ENCODE peak calls at places on chromosomes 4 and X, in seven cellular contexts. H is heart left ventricle, Z is aorta, R is right lobe of liver, U is coronary artery, A is right atrium auricular region, P is AG04450. D is an unnamed sample.

GRCh38 chrX:16573781-16574180 is 76.2 kb upstream of the S100G start:
- DNase-seq in H (no peak), Z (no peak), R (no peak), U (no peak), A (no peak), P (no peak), D (no peak)

GRCh38 chr4:124431663-124432192 is 280.8 kb downstream of the ANKRD50 start:
- DNase-seq in H (no peak), Z (no peak), R (no peak), U (no peak), A (no peak), P (no peak), D (no peak)

GRCh38 chr4:85595796-85596559 is 121.0 kb downstream of the ARHGAP24 start:
- DNase-seq in H (no peak), Z (no peak), R (no peak), U (no peak), A (no peak), P (no peak), D (no peak)

GRCh38 chr4:184941671-184942070 is 76.6 kb upstream of the HELT start:
- DNase-seq in H (no peak), Z (no peak), R (no peak), U (no peak), A (no peak), P (no peak), D (no peak)

GRCh38 chrX:63765692-63766091 is 19.3 kb downstream of the ARHGEF9 start:
- DNase-seq in H (no peak), Z (no peak), R (no peak), U (no peak), A (no peak), P (no peak), D (no peak)

GRCh38 chr4:83716874-83717273 is 181.0 kb downstream of the GPAT3 start:
- DNase-seq in H (no peak), Z (no peak), R (no peak), U (no peak), A (no peak), P (no peak), D (no peak)

GRCh38 chr4:166577639-166578038 is 656.7 kb downstream of the SPOCK3 start:
- DNase-seq in H (no peak), Z (no peak), R (no peak), U (no peak), A (no peak), P (no peak), D (no peak)

GRCh38 chr4:35939746-35940145 is 304.6 kb downstream of the ARAP2 start:
- DNase-seq in H (no peak), Z (no peak), R (no peak), U (no peak), A (no peak), P (no peak), D (no peak)

GRCh38 chr4:65789850-65790249 is 119.6 kb upstream of the EPHA5 start:
- DNase-seq in H (no peak), Z (no peak), R (no peak), U (no peak), A (no peak), P (no peak), D (no peak)

GRCh38 chr4:10083331-10083769 is 33.2 kb downstream of the WDR1 start:
- DNase-seq in H (peak), Z (peak), R (no peak), U (no peak), A (no peak), P (no peak), D (no peak)

GRCh38 chr4:13977755-13978154 is 350.2 kb upstream of the BOD1L1 start:
- DNase-seq in H (no peak), Z (no peak), R (no peak), U (no peak), A (no peak), P (no peak), D (no peak)

GRCh38 chr4:75630932-75631320 is 598 bp upstream of the CDKL2 start:
- DNase-seq in H (no peak), Z (no peak), R (no peak), U (no peak), A (no peak), P (no peak), D (peak)

GRCh38 chr4:15712214-15712613 is 9.3 kb downstream of the BST1 start:
- DNase-seq in H (no peak), Z (no peak), R (no peak), U (no peak), A (no peak), P (no peak), D (no peak)

GRCh38 chr4:170242471-170242870 is 152.7 kb upstream of the AADAT start:
- DNase-seq in H (no peak), Z (no peak), R (no peak), U (no peak), A (no peak), P (no peak), D (no peak)

GRCh38 chrX:13266641-13267420 is 53.0 kb downstream of the ATXN3L start:
- DNase-seq in H (no peak), Z (no peak), R (no peak), U (no peak), A (no peak), P (no peak), D (no peak)

GRCh38 chr4:8559524-8560264 is 20.5 kb upstream of the GPR78 start:
- DNase-seq in H (no peak), Z (no peak), R (no peak), U (no peak), A (no peak), P (no peak), D (no peak)

GRCh38 chr4:43103048-43103447 is 210.5 kb downstream of the GRXCR1 start:
- DNase-seq in H (no peak), Z (no peak), R (no peak), U (no peak), A (no peak), P (no peak), D (no peak)

GRCh38 chr4:10554694-10555093 is 97.5 kb upstream of the ZNF518B start:
- DNase-seq in H (no peak), Z (no peak), R (peak), U (no peak), A (peak), P (no peak), D (no peak)

GRCh38 chrX:130915302-130915701 is 12.3 kb upstream of the ENOX2 start:
- DNase-seq in H (no peak), Z (no peak), R (peak), U (no peak), A (no peak), P (no peak), D (no peak)

GRCh38 chr4:88230953-88231835 is 53.2 kb downstream of the PPM1K start:
- DNase-seq in H (no peak), Z (no peak), R (no peak), U (no peak), A (no peak), P (no peak), D (no peak)

GRCh38 chrX:39242187-39242586 is 440.9 kb downstream of the MID1IP1 start:
- DNase-seq in H (no peak), Z (no peak), R (peak), U (no peak), A (no peak), P (no peak), D (no peak)

GRCh38 chr4:60780874-60781273 is 419.3 kb upstream of the ADGRL3 start:
- DNase-seq in H (no peak), Z (no peak), R (no peak), U (no peak), A (no peak), P (no peak), D (no peak)

GRCh38 chrX:20252392-20253231 is 14.1 kb downstream of the RPS6KA3 start:
- DNase-seq in H (peak), Z (peak), R (peak), U (peak), A (no peak), P (no peak), D (peak)

GRCh38 chrX:104921606-104922205 is 298.8 kb downstream of the TEX13A start:
- DNase-seq in H (peak), Z (peak), R (no peak), U (no peak), A (no peak), P (no peak), D (peak)

GRCh38 chr4:79856196-79856595 is 216.8 kb downstream of the ANTXR2 start:
- DNase-seq in H (no peak), Z (no peak), R (no peak), U (no peak), A (no peak), P (no peak), D (no peak)

GRCh38 chr4:4533461-4534169 is 8.2 kb downstream of the STX18 start:
- DNase-seq in H (no peak), Z (no peak), R (no peak), U (no peak), A (no peak), P (no peak), D (no peak)

GRCh38 chr4:154491731-154492249 is at the start of gene DCHS2:
- DNase-seq in H (peak), Z (peak), R (peak), U (no peak), A (no peak), P (no peak), D (peak)

GRCh38 chrX:39891781-39892180 is 206.0 kb downstream of the BCOR start:
- DNase-seq in H (no peak), Z (no peak), R (no peak), U (no peak), A (no peak), P (no peak), D (no peak)

GRCh38 chr4:31045724-31046318 is 325.7 kb downstream of the PCDH7 start:
- DNase-seq in H (no peak), Z (no peak), R (no peak), U (no peak), A (no peak), P (no peak), D (no peak)

GRCh38 chr4:1362521-1362920 is 15.5 kb downstream of the UVSSA start:
- DNase-seq in H (no peak), Z (no peak), R (no peak), U (no peak), A (no peak), P (no peak), D (no peak)

GRCh38 chr4:24547979-24548378 is 36.4 kb downstream of the DHX15 start:
- DNase-seq in H (no peak), Z (no peak), R (no peak), U (no peak), A (no peak), P (no peak), D (no peak)

DNA sequence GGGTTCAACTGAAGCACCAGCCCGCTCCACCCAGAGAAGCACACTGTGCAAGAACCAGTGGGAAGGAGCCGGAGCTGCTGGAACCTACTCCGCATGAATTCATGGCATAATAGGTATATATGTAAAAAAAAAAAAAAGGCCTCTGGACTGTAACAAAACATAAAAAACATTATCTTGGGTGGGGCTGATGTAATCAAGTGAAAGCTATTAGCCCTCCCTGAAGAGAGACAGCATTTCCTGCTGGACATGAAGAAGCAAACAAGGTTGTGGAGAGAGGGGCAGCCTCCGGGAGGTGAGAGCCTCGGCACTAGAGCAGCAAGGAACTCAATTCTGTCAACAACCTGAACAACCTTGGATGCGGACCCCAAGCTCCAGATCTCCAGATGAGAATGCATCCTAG is 50.7 kb downstream of the PLAC1 start:
- DNase-seq in H (no peak), Z (no peak), R (no peak), U (no peak), A (no peak), P (no peak), D (no peak)
- H3K27ac ChIP-seq in H (no peak), Z (no peak), R (no peak), U (no peak), A (no peak), P (no peak), D (no peak)

GRCh38 chr4:2461246-2461960 is 7.5 kb upstream of the RNF4 start:
- DNase-seq in H (no peak), Z (no peak), R (no peak), U (no peak), A (no peak), P (no peak), D (no peak)

GRCh38 chr4:2465032-2465431 is 3.9 kb upstream of the RNF4 start:
- DNase-seq in H (no peak), Z (no peak), R (no peak), U (no peak), A (no peak), P (no peak), D (no peak)

GRCh38 chr4:2459589-2460349 is 9.1 kb upstream of the RNF4 start:
- DNase-seq in H (no peak), Z (no peak), R (no peak), U (no peak), A (no peak), P (no peak), D (no peak)

GRCh38 chr4:2462992-2463762 is 5.7 kb upstream of the RNF4 start:
- DNase-seq in H (no peak), Z (no peak), R (no peak), U (no peak), A (no peak), P (no peak), D (no peak)

GRCh38 chr4:2462218-2462991 is 6.5 kb upstream of the RNF4 start:
- DNase-seq in H (peak), Z (peak), R (peak), U (no peak), A (no peak), P (peak), D (peak)
- H3K27ac ChIP-seq in H (peak), Z (no peak), R (no peak), U (no peak), A (no peak), P (peak), D (no peak)

DNA sequence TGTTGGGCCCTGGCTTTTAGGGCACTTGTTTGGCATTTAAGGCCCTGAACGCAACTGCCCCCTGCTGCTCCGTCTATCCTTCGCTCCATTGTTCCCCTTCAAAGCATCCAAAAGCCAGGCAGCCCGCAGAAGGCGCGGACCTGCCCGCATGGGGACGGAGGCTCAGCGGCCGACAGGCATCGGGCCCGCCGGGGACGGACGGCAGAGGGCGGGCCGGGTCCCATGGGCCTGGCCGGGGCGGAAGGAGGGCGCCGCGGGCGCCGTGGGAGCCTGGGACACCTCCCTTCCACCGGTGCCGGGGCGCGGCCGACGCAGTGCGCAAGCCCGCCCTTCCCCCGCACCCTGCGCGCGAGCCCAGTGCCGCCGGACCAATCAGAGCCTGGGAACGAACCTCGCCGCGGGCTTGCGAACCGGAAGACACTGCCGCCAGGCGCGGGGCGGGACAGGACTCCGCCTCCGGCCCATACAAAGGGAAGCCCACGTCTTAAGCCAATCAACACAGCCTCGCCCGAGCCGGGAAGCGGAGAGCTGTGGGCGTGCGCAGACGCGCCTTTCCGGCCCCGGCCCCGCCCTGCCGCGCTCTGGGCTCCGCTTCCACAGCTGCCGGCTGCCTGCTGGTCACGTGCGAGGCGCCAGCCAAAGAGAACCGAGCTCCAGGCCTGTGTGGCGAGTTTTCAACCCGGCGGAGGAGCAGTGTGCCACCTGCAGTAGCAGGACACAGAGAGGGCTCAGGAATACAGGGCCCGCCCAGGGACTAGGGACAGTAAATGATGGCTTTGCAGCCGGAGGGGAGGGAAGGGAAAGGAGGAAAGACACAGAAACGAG is 2.1 kb upstream of the ARHGAP4 start:
- DNase-seq in H (peak), Z (peak), R (peak), U (peak), A (peak), P (peak), D (peak)
- H3K27ac ChIP-seq in H (peak), Z (no peak), R (peak), U (peak), A (peak), P (peak), D (peak)

GRCh38 chr4:111128327-111128726 is 505.4 kb upstream of the PITX2 start:
- DNase-seq in H (no peak), Z (no peak), R (no peak), U (no peak), A (no peak), P (no peak), D (no peak)
- H3K27ac ChIP-seq in H (no peak), Z (no peak), R (no peak), U (no peak), A (no peak), P (no peak), D (no peak)

GRCh38 chrX:319579-320125 is 1.1 kb upstream of the GTPBP6 start:
- DNase-seq in H (peak), Z (peak), R (peak), U (no peak), A (no peak), P (no peak), D (peak)

GRCh38 chrX:318739-319578 is at the start of gene GTPBP6:
- DNase-seq in H (peak), Z (peak), R (peak), U (peak), A (peak), P (peak), D (peak)

GRCh38 chrX:318068-318738 is 393 bp downstream of the GTPBP6 start:
- DNase-seq in H (peak), Z (peak), R (peak), U (peak), A (peak), P (peak), D (peak)

GRCh38 chrX:316351-317325 is 2.0 kb downstream of the GTPBP6 start:
- DNase-seq in H (peak), Z (peak), R (peak), U (peak), A (no peak), P (no peak), D (no peak)

DNA sequence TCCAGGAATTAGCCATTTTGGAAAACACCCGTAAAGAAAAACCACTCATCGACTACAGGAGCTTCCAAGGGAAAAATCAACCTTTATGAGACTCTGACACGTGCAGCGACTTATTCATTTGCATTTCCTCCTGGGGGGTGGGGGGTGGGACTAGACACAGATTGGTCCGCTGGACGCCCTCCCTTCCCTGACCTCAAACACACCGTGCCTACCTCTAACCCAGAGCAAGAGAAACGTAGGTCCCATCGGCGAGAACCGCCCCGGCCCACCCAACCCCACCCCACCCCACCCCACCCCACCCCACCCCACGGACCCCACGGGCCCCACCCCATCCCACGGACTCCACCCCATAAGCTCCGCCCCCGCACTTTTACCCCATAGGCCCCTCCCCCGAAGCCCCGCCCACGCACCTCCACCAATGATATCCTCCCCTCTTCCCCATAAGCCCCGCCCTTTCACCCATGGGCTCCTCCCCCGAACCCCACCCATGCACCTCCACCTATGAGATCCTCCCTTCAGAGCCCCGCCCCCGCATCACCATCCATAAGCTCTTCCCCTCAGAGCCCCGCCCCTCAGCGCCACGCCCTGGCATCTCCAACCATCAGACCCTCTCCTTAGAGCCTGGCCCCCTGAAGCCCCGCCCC is 1.1 kb downstream of the GTPBP6 start:
- DNase-seq in H (no peak), Z (no peak), R (no peak), U (no peak), A (no peak), P (peak), D (no peak)
- H3K27ac ChIP-seq in H (peak), Z (no peak), R (no peak), U (peak), A (peak), P (no peak), D (peak)

DNA sequence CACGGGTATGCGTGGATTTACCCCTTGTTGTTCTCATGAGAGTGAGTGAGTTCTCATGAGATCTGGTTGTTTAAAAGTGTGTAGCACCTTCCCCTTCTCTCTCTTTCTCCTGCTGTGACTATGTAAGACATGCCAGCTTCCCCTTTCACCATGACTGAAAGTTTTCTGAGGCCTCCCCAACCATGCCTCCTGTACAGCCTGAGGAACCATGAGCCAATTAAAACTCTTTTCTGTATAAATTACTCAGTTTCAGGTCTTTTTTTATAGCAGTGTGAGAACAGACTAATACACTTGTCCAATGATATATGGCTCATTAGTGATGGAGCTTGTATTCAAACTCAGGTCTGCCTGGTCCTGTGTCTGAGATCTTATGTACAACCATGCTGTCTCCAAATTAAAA is 28.5 kb upstream of the RTL3 start:
- DNase-seq in H (no peak), Z (no peak), R (no peak), U (no peak), A (no peak), P (no peak), D (no peak)
- H3K27ac ChIP-seq in H (no peak), Z (no peak), R (no peak), U (no peak), A (no peak), P (no peak), D (no peak)

DNA sequence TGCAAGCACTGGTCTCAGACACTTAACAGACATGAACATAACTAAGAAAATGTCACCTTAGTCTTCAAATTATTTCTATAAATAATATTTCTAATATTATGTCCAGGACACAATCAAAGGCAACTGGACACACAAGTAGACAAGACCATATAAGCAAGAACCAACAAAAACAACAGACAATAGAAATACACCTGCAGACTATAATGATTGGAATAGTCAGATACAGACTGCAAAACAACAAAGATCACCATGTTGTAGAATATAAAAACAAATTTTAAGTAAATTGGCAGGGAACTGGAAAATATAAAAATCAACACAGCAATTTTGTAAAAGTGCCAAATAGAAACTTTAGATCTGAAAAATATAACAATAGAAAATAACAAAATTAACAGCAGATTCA is 220.7 kb downstream of the CLCN4 start:
- DNase-seq in H (no peak), Z (no peak), R (no peak), U (no peak), A (no peak), P (no peak), D (no peak)
- H3K27ac ChIP-seq in H (no peak), Z (no peak), R (no peak), U (no peak), A (no peak), P (no peak), D (no peak)

GRCh38 chrX:73765776-73766465 is 202.9 kb downstream of the CHIC1 start:
- DNase-seq in H (no peak), Z (no peak), R (peak), U (no peak), A (no peak), P (no peak), D (no peak)
- H3K27ac ChIP-seq in H (no peak), Z (no peak), R (no peak), U (no peak), A (no peak), P (no peak), D (no peak)